ENCODE peak calls at places on chromosomes 1 and 21, in seven cellular contexts. A is NCI-H2081, G is fibroblast of the conjunctiva, U is NCI-H774, Z is Calu3, X is NB4, D is upper lobe of right lung. V is an unnamed sample.

GRCh38 chr1:227946624-227947424 is 908 bp downstream of the WNT9A start:
- DNase-seq in U (peak; percentile 42), G (peak; percentile 20), D (peak; percentile 91), X (peak; percentile 59), A (peak; percentile 71), Z (peak; percentile 95), V (peak; percentile 67)

GRCh38 chr1:2988256-2988655 is 33.0 kb upstream of the ACTRT2 start:
- DNase-seq in A (no peak), U (no peak), X (no peak), Z (no peak), D (no peak), G (no peak), V (no peak)

GRCh38 chr1:5164155-5164554 is 509.7 kb downstream of the AJAP1 start:
- DNase-seq in U (no peak), G (no peak), Z (no peak), A (no peak), D (no peak), X (no peak), V (peak; percentile 2)

GRCh38 chr1:45767035-45767434 is 16.6 kb upstream of the IPP start:
- DNase-seq in D (no peak), Z (no peak), U (no peak), X (no peak), G (peak; percentile 49), A (no peak), V (no peak)

GRCh38 chr1:111491070-111491469 is 12.4 kb downstream of the ADORA3 start:
- DNase-seq in U (no peak), D (no peak), Z (no peak), A (no peak), G (no peak), X (no peak), V (no peak)

GRCh38 chr1:204438628-204439027 is 27.0 kb upstream of the PPP1R15B start:
- DNase-seq in G (peak; percentile 94), D (no peak), U (no peak), Z (peak; percentile 46), A (no peak), X (peak; percentile 33), V (no peak)

GRCh38 chr21:32674038-32674437 is 53.8 kb downstream of the SYNJ1 start:
- DNase-seq in U (no peak), X (no peak), G (no peak), Z (no peak), D (no peak), A (no peak), V (no peak)

GRCh38 chr1:2976180-2976562 is 45.1 kb upstream of the ACTRT2 start:
- DNase-seq in G (no peak), D (peak; percentile 52), Z (no peak), X (no peak), U (no peak), A (no peak), V (no peak)

GRCh38 chr1:100164226-100164625 is 13.8 kb downstream of the LRRC39 start:
- DNase-seq in U (no peak), D (no peak), A (no peak), Z (no peak), X (no peak), G (peak; percentile 73), V (no peak)

GRCh38 chr1:12544992-12545391 is 73.0 kb downstream of the DHRS3 start:
- DNase-seq in Z (peak; percentile 61), X (no peak), U (no peak), D (peak; percentile 22), A (no peak), G (no peak), V (no peak)

GRCh38 chr1:182163821-182164223 is 102.3 kb upstream of the ZNF648 start:
- DNase-seq in D (peak; percentile 69), A (no peak), Z (no peak), G (no peak), X (no peak), U (no peak), V (no peak)

GRCh38 chr1:93722081-93723031 is 40.7 kb upstream of the BCAR3 start:
- DNase-seq in G (no peak), A (no peak), D (no peak), X (no peak), Z (no peak), U (no peak), V (no peak)

V was measured in OCI-M1.